ENCODE peak calls at places on chromosomes 1 and 21, in five cellular contexts. N, R, P, U and C are unnamed samples.
A peak's percentile ranks its signal among the peaks of the same experiment; 100 is the strongest.

GRCh38 chr1:2867861-2868260 is 66.4 kb upstream of the TTC34 start:
- DNase-seq in N (no peak), R (no peak), P (no peak), U (no peak), C (no peak)

GRCh38 chr1:52055854-52056109 is 313 bp upstream of the BTF3L4 start:
- DNase-seq in N (no peak), R (no peak), P (no peak), U (no peak), C (no peak)

GRCh38 chr1:240649733-240650700 is 38.1 kb upstream of the GREM2 start:
- DNase-seq in N (no peak), R (no peak), P (no peak), U (no peak), C (no peak)

GRCh38 chr1:83671586-83671985 is 327.3 kb downstream of the TTLL7 start:
- DNase-seq in N (no peak), R (no peak), P (no peak), U (no peak), C (no peak)

GRCh38 chr1:67138813-67139539 is 4.2 kb upstream of the C1orf141 start:
- DNase-seq in N (no peak), R (no peak), P (no peak), U (peak; percentile 63), C (no peak)

GRCh38 chr1:22291057-22291456 is 148.2 kb upstream of the WNT4 start:
- DNase-seq in N (no peak), R (no peak), P (no peak), U (no peak), C (no peak)

GRCh38 chr1:37486680-37487618 is 12.6 kb downstream of the ZC3H12A start:
- DNase-seq in N (peak; percentile 79), R (peak; percentile 90), P (no peak), U (peak; percentile 87), C (peak; percentile 76)

GRCh38 chr21:44664691-44665090 is 2.0 kb downstream of the KRTAP12-2 start:
- DNase-seq in N (no peak), R (no peak), P (no peak), U (no peak), C (no peak)

GRCh38 chr1:226569879-226570547 is 21.4 kb downstream of the STUM start:
- DNase-seq in N (peak; percentile 52), R (peak; percentile 62), P (no peak), U (no peak), C (peak; percentile 53)

GRCh38 chr21:37273911-37274690 is 7.0 kb upstream of the VPS26C start:
- DNase-seq in N (peak; percentile 56), R (no peak), P (no peak), U (no peak), C (peak; percentile 43)

GRCh38 chr1:5690878-5691277 is 301.3 kb downstream of the NPHP4 start:
- DNase-seq in N (no peak), R (no peak), P (no peak), U (peak; percentile 28), C (no peak)

GRCh38 chr1:94947453-94947852 is 20.5 kb upstream of the CNN3 start:
- DNase-seq in N (no peak), R (no peak), P (no peak), U (no peak), C (no peak)

GRCh38 chr1:205229399-205229861 is 1.7 kb downstream of the TMCC2 start:
- DNase-seq in N (peak; percentile 87), R (peak; percentile 86), P (peak; percentile 42), U (peak; percentile 60), C (peak; percentile 88)

GRCh38 chr1:175788586-175789252 is 45.3 kb upstream of the TNR start:
- DNase-seq in N (no peak), R (no peak), P (no peak), U (no peak), C (no peak)

GRCh38 chr1:70504176-70504820 is 93.2 kb downstream of the CTH start:
- DNase-seq in N (peak; percentile 60), R (no peak), P (peak; percentile 47), U (peak; percentile 77), C (peak; percentile 38)

GRCh38 chr1:92961896-92962752 is 862 bp upstream of the DIPK1A start:
- DNase-seq in N (peak; percentile 76), R (peak; percentile 67), P (peak; percentile 86), U (peak; percentile 61), C (peak; percentile 84)

GRCh38 chr21:30623362-30623761 is 2.9 kb downstream of the KRTAP20-4 start:
- DNase-seq in N (no peak), R (no peak), P (no peak), U (no peak), C (no peak)

GRCh38 chr1:183702087-183702812 is 49.1 kb upstream of the APOBEC4 start:
- DNase-seq in N (no peak), R (no peak), P (no peak), U (no peak), C (no peak)

GRCh38 chr1:1775364-1776226 is 2.7 kb downstream of the NADK start:
- DNase-seq in N (no peak), R (no peak), P (no peak), U (no peak), C (peak; percentile 60)

GRCh38 chr1:14929547-14930223 is 223.9 kb upstream of the TMEM51 start:
- DNase-seq in N (no peak), R (no peak), P (no peak), U (peak; percentile 83), C (no peak)

GRCh38 chr1:192462630-192463029 is 112.9 kb upstream of the RGS1 start:
- DNase-seq in N (no peak), R (no peak), P (no peak), U (no peak), C (no peak)

GRCh38 chr1:15433471-15433870 is 4.8 kb upstream of the CTRC start:
- DNase-seq in N (no peak), R (no peak), P (no peak), U (no peak), C (no peak)

DNA sequence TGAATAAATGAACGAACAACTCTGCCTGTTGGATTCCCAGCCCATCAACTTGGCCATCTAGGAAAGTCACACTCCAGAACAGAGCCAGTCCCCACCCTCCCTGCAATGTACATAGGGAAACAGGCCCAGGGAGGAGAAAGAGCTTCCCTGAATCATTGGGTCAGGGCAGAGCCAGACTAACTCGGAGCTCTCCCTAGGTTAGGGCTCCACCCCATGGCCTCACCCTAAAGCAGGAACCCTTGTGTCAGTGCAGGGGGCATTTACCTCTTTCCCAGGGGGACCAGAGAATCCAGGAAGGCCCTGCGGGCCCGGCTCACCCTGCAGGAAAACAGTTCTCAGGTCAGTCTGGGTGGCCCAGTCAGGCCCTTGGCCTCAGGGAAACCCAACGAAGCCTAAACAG is 11.6 kb downstream of the COL9A2 start:
- DNase-seq in N (no peak), R (no peak), P (no peak), U (no peak), C (no peak)
- TF ChIP-seq CTCF in N (no peak), R (no peak), P (no peak), U (no peak), C (peak; percentile 21)

DNA sequence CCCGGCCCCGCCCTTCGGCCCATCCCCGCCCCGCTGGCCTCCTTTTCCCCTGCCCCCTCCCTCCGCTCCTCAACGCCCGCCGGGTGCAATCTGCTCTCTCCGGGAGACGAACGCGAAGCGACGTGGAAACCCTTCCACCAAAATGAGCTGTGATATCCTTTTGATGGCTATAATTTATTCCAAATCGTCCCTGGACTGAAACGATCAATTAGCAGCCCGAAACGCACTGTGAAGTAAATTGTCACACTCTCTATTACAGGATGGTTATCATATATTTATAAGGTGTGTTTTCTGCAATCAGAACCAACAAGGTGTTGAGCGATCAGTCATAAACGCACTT is 134.6 kb upstream of the BARHL2 start:
- DNase-seq in N (no peak), R (no peak), P (no peak), U (no peak), C (no peak)
- TF ChIP-seq CTCF in N (no peak), R (no peak), P (no peak), U (no peak), C (no peak)

GRCh38 chr1:234582186-234582585 is 27.8 kb downstream of the IRF2BP2 start:
- DNase-seq in N (no peak), R (no peak), P (no peak), U (no peak), C (no peak)

GRCh38 chr1:234579967-234580366 is 30.0 kb downstream of the IRF2BP2 start:
- DNase-seq in N (peak; percentile 45), R (no peak), P (no peak), U (no peak), C (peak; percentile 51)

GRCh38 chr1:234581063-234581714 is 28.8 kb downstream of the IRF2BP2 start:
- DNase-seq in N (no peak), R (no peak), P (no peak), U (no peak), C (no peak)

GRCh38 chr1:234578087-234578486 is 31.9 kb downstream of the IRF2BP2 start:
- DNase-seq in N (no peak), R (no peak), P (no peak), U (no peak), C (no peak)

DNA sequence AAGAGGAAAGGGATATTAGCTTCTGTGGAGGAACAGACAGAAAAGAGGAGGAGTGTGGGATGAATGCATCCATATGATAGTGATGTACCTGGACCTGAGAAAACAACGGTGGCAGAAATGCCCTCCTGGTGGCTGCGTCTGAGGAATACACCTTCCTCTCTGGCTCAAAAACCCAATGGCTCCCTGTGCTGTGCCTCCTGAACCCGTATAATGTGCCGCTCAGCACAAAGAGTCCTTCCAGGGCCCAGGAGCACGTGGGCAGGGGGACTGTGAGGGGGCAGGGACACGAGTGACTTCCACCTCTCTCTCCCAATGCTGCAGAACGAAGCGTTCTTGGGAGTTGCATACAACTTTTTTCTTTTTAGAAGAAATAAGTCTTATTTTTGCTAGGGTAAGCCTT is 31.2 kb downstream of the IRF2BP2 start:
- DNase-seq in N (no peak), R (no peak), P (no peak), U (no peak), C (no peak)
- TF ChIP-seq CTCF in N (no peak), R (no peak), P (no peak), U (no peak), C (no peak)

GRCh38 chr1:109216662-109217061 is 2.9 kb downstream of the SARS1 start:
- DNase-seq in N (no peak), R (no peak), P (no peak), U (no peak), C (no peak)
- TF ChIP-seq CTCF in N (no peak), R (no peak), P (no peak), U (no peak), C (no peak)

DNA sequence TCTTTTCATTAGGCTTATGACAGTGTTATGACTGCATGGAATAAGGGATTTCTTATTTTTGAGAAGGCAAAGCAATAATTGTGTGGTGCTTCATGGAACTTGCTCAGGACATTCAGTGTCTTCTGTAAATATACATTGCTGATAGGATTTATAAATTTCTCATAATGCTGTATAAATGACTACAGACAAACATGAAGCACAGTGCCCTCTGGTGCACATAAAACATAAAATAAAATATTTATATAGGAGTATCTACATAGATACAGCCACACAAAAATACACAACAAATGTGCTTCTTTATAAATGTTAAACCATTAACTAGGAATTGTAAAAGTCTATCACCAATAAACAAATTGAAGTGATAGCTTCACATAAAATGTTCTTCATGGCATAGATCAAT is 24.1 kb downstream of the BRINP3 start:
- DNase-seq in N (no peak), R (no peak), P (no peak), U (no peak), C (no peak)
- TF ChIP-seq CTCF in N (no peak), R (no peak), P (no peak), U (no peak), C (no peak)

GRCh38 chr1:210674151-210674550 is 345.4 kb downstream of the HHAT start:
- DNase-seq in N (no peak), R (no peak), P (no peak), U (no peak), C (no peak)
- TF ChIP-seq CTCF in N (no peak), R (no peak), P (no peak), U (no peak), C (no peak)